ENCODE peak calls at places on chromosomes 5 and 9, in nine cellular contexts. One of them, this sample, is unnamed.

GRCh38 chr5:177473461-177473991 is at the start of gene DBN1:
- DNase-seq in substantia nigra: peak
- DNase-seq in NCI-H446 treated with DMSO at 0.1 percent for 48 hours: peak
- DNase-seq in GM23248: peak
- DNase-seq in Daoy: peak
- DNase-seq in T-helper 22 cell: no peak
- DNase-seq in endothelial cell: peak
- DNase-seq in HepG2: no peak
- DNase-seq in ACHN: peak
- DNase-seq in this sample: peak

GRCh38 chr5:96079075-96079474 is 117.4 kb upstream of the ELL2 start:
- DNase-seq in substantia nigra: no peak
- DNase-seq in NCI-H446 treated with DMSO at 0.1 percent for 48 hours: no peak
- DNase-seq in GM23248: peak
- DNase-seq in Daoy: peak
- DNase-seq in T-helper 22 cell: no peak
- DNase-seq in endothelial cell: no peak
- DNase-seq in HepG2: peak
- DNase-seq in ACHN: peak
- DNase-seq in this sample: no peak

GRCh38 chr5:2776338-2777302 is 25.1 kb upstream of the IRX2 start:
- DNase-seq in substantia nigra: no peak
- DNase-seq in NCI-H446 treated with DMSO at 0.1 percent for 48 hours: no peak
- DNase-seq in GM23248: no peak
- DNase-seq in Daoy: no peak
- DNase-seq in T-helper 22 cell: no peak
- DNase-seq in endothelial cell: no peak
- DNase-seq in HepG2: no peak
- DNase-seq in ACHN: no peak
- DNase-seq in this sample: no peak

GRCh38 chr9:127931092-127931881 is 710 bp upstream of the PIP5KL1 start:
- DNase-seq in substantia nigra: no peak
- DNase-seq in NCI-H446 treated with DMSO at 0.1 percent for 48 hours: no peak
- DNase-seq in GM23248: peak
- DNase-seq in Daoy: peak
- DNase-seq in T-helper 22 cell: no peak
- DNase-seq in endothelial cell: no peak
- DNase-seq in HepG2: peak
- DNase-seq in ACHN: peak
- DNase-seq in this sample: peak

GRCh38 chr5:98110270-98110669 is 663.2 kb upstream of the RGMB start:
- DNase-seq in substantia nigra: no peak
- DNase-seq in NCI-H446 treated with DMSO at 0.1 percent for 48 hours: no peak
- DNase-seq in GM23248: peak
- DNase-seq in Daoy: peak
- DNase-seq in T-helper 22 cell: no peak
- DNase-seq in endothelial cell: no peak
- DNase-seq in HepG2: no peak
- DNase-seq in ACHN: no peak
- DNase-seq in this sample: no peak

GRCh38 chr5:139654875-139655491 is 6.8 kb downstream of the CXXC5 start:
- DNase-seq in substantia nigra: no peak
- DNase-seq in NCI-H446 treated with DMSO at 0.1 percent for 48 hours: no peak
- DNase-seq in GM23248: no peak
- DNase-seq in Daoy: peak
- DNase-seq in T-helper 22 cell: no peak
- DNase-seq in endothelial cell: no peak
- DNase-seq in HepG2: no peak
- DNase-seq in ACHN: no peak
- DNase-seq in this sample: no peak

GRCh38 chr9:86795861-86796497 is 151.3 kb downstream of the GAS1 start:
- DNase-seq in substantia nigra: no peak
- DNase-seq in NCI-H446 treated with DMSO at 0.1 percent for 48 hours: no peak
- DNase-seq in GM23248: peak
- DNase-seq in Daoy: peak
- DNase-seq in T-helper 22 cell: no peak
- DNase-seq in endothelial cell: peak
- DNase-seq in HepG2: no peak
- DNase-seq in ACHN: no peak
- DNase-seq in this sample: no peak

GRCh38 chr9:132474253-132474652 is 64.2 kb downstream of the CFAP77 start:
- DNase-seq in substantia nigra: no peak
- DNase-seq in NCI-H446 treated with DMSO at 0.1 percent for 48 hours: no peak
- DNase-seq in GM23248: no peak
- DNase-seq in Daoy: no peak
- DNase-seq in T-helper 22 cell: no peak
- DNase-seq in endothelial cell: no peak
- DNase-seq in HepG2: peak
- DNase-seq in ACHN: no peak
- DNase-seq in this sample: no peak

GRCh38 chr5:15722305-15722704 is 222.3 kb downstream of the FBXL7 start:
- DNase-seq in substantia nigra: no peak
- DNase-seq in NCI-H446 treated with DMSO at 0.1 percent for 48 hours: no peak
- DNase-seq in GM23248: no peak
- DNase-seq in Daoy: no peak
- DNase-seq in T-helper 22 cell: no peak
- DNase-seq in endothelial cell: no peak
- DNase-seq in HepG2: no peak
- DNase-seq in ACHN: no peak
- DNase-seq in this sample: no peak

GRCh38 chr5:174581483-174581882 is 142.9 kb upstream of the MSX2 start:
- DNase-seq in substantia nigra: peak
- DNase-seq in NCI-H446 treated with DMSO at 0.1 percent for 48 hours: no peak
- DNase-seq in GM23248: peak
- DNase-seq in Daoy: peak
- DNase-seq in T-helper 22 cell: no peak
- DNase-seq in endothelial cell: peak
- DNase-seq in HepG2: peak
- DNase-seq in ACHN: peak
- DNase-seq in this sample: no peak

GRCh38 chr9:130962418-130963316 is 23.6 kb upstream of the FIBCD1 start:
- DNase-seq in substantia nigra: no peak
- DNase-seq in NCI-H446 treated with DMSO at 0.1 percent for 48 hours: peak
- DNase-seq in GM23248: peak
- DNase-seq in Daoy: peak
- DNase-seq in T-helper 22 cell: no peak
- DNase-seq in endothelial cell: no peak
- DNase-seq in HepG2: no peak
- DNase-seq in ACHN: peak
- DNase-seq in this sample: no peak

GRCh38 chr9:133489253-133490190 is 10.6 kb upstream of the SLC2A6 start:
- DNase-seq in substantia nigra: no peak
- DNase-seq in NCI-H446 treated with DMSO at 0.1 percent for 48 hours: no peak
- DNase-seq in GM23248: no peak
- DNase-seq in Daoy: peak
- DNase-seq in T-helper 22 cell: no peak
- DNase-seq in endothelial cell: no peak
- DNase-seq in HepG2: no peak
- DNase-seq in ACHN: no peak
- DNase-seq in this sample: no peak

GRCh38 chr5:167766957-167767356 is 524.5 kb upstream of the WWC1 start:
- DNase-seq in substantia nigra: no peak
- DNase-seq in NCI-H446 treated with DMSO at 0.1 percent for 48 hours: no peak
- DNase-seq in GM23248: no peak
- DNase-seq in Daoy: no peak
- DNase-seq in T-helper 22 cell: no peak
- DNase-seq in endothelial cell: no peak
- DNase-seq in HepG2: no peak
- DNase-seq in ACHN: no peak
- DNase-seq in this sample: no peak

GRCh38 chr5:41427505-41427904 is 82.9 kb downstream of the PLCXD3 start:
- DNase-seq in substantia nigra: no peak
- DNase-seq in NCI-H446 treated with DMSO at 0.1 percent for 48 hours: no peak
- DNase-seq in GM23248: no peak
- DNase-seq in Daoy: no peak
- DNase-seq in T-helper 22 cell: no peak
- DNase-seq in endothelial cell: no peak
- DNase-seq in HepG2: no peak
- DNase-seq in ACHN: no peak
- DNase-seq in this sample: no peak

GRCh38 chr5:180284161-180284560 is 7.7 kb downstream of the MAPK9 start:
- DNase-seq in substantia nigra: peak
- DNase-seq in NCI-H446 treated with DMSO at 0.1 percent for 48 hours: no peak
- DNase-seq in GM23248: no peak
- DNase-seq in Daoy: no peak
- DNase-seq in T-helper 22 cell: no peak
- DNase-seq in endothelial cell: no peak
- DNase-seq in HepG2: no peak
- DNase-seq in ACHN: no peak
- DNase-seq in this sample: no peak

GRCh38 chr9:100674419-100675122 is 96.7 kb downstream of the CAVIN4 start:
- DNase-seq in substantia nigra: no peak
- DNase-seq in NCI-H446 treated with DMSO at 0.1 percent for 48 hours: peak
- DNase-seq in GM23248: peak
- DNase-seq in Daoy: no peak
- DNase-seq in T-helper 22 cell: no peak
- DNase-seq in endothelial cell: no peak
- DNase-seq in HepG2: no peak
- DNase-seq in ACHN: no peak
- DNase-seq in this sample: no peak

GRCh38 chr9:95595780-95596179 is 79.0 kb upstream of the PTCH1 start:
- DNase-seq in substantia nigra: no peak
- DNase-seq in NCI-H446 treated with DMSO at 0.1 percent for 48 hours: no peak
- DNase-seq in GM23248: no peak
- DNase-seq in Daoy: no peak
- DNase-seq in T-helper 22 cell: no peak
- DNase-seq in endothelial cell: no peak
- DNase-seq in HepG2: no peak
- DNase-seq in ACHN: no peak
- DNase-seq in this sample: no peak

GRCh38 chr9:91376239-91376638 is 14.5 kb upstream of the AUH start:
- DNase-seq in substantia nigra: no peak
- DNase-seq in NCI-H446 treated with DMSO at 0.1 percent for 48 hours: no peak
- DNase-seq in GM23248: no peak
- DNase-seq in Daoy: no peak
- DNase-seq in T-helper 22 cell: no peak
- DNase-seq in endothelial cell: no peak
- DNase-seq in HepG2: no peak
- DNase-seq in ACHN: no peak
- DNase-seq in this sample: no peak

GRCh38 chr5:44536650-44537260 is 147.5 kb upstream of the FGF10 start:
- DNase-seq in substantia nigra: no peak
- DNase-seq in NCI-H446 treated with DMSO at 0.1 percent for 48 hours: peak
- DNase-seq in GM23248: peak
- DNase-seq in Daoy: no peak
- DNase-seq in T-helper 22 cell: no peak
- DNase-seq in endothelial cell: peak
- DNase-seq in HepG2: peak
- DNase-seq in ACHN: peak
- DNase-seq in this sample: no peak

GRCh38 chr5:67435007-67435406 is 238.4 kb upstream of the CD180 start:
- DNase-seq in substantia nigra: no peak
- DNase-seq in NCI-H446 treated with DMSO at 0.1 percent for 48 hours: no peak
- DNase-seq in GM23248: no peak
- DNase-seq in Daoy: no peak
- DNase-seq in T-helper 22 cell: no peak
- DNase-seq in endothelial cell: no peak
- DNase-seq in HepG2: no peak
- DNase-seq in ACHN: no peak
- DNase-seq in this sample: no peak

GRCh38 chr5:65142007-65142406 is 339.7 kb downstream of the ADAMTS6 start:
- DNase-seq in substantia nigra: no peak
- DNase-seq in NCI-H446 treated with DMSO at 0.1 percent for 48 hours: no peak
- DNase-seq in GM23248: no peak
- DNase-seq in Daoy: no peak
- DNase-seq in T-helper 22 cell: no peak
- DNase-seq in endothelial cell: no peak
- DNase-seq in HepG2: no peak
- DNase-seq in ACHN: no peak
- DNase-seq in this sample: no peak

GRCh38 chr9:109010676-109011655 is 2.3 kb downstream of the CTNNAL1 start:
- DNase-seq in substantia nigra: no peak
- DNase-seq in NCI-H446 treated with DMSO at 0.1 percent for 48 hours: no peak
- DNase-seq in GM23248: peak
- DNase-seq in Daoy: peak
- DNase-seq in T-helper 22 cell: peak
- DNase-seq in endothelial cell: no peak
- DNase-seq in HepG2: peak
- DNase-seq in ACHN: peak
- DNase-seq in this sample: no peak

GRCh38 chr5:130871346-130872086 is 293.5 kb downstream of the HINT1 start:
- DNase-seq in substantia nigra: no peak
- DNase-seq in NCI-H446 treated with DMSO at 0.1 percent for 48 hours: no peak
- DNase-seq in GM23248: peak
- DNase-seq in Daoy: no peak
- DNase-seq in T-helper 22 cell: no peak
- DNase-seq in endothelial cell: no peak
- DNase-seq in HepG2: peak
- DNase-seq in ACHN: peak
- DNase-seq in this sample: no peak

GRCh38 chr9:95516736-95517558 is at the start of gene PTCH1:
- DNase-seq in substantia nigra: peak
- DNase-seq in NCI-H446 treated with DMSO at 0.1 percent for 48 hours: no peak
- DNase-seq in GM23248: peak
- DNase-seq in Daoy: peak
- DNase-seq in T-helper 22 cell: no peak
- DNase-seq in endothelial cell: peak
- DNase-seq in HepG2: no peak
- DNase-seq in ACHN: peak
- DNase-seq in this sample: no peak

GRCh38 chr9:135889564-135890189 is 17.7 kb downstream of the CAMSAP1 start:
- DNase-seq in substantia nigra: no peak
- DNase-seq in NCI-H446 treated with DMSO at 0.1 percent for 48 hours: no peak
- DNase-seq in GM23248: no peak
- DNase-seq in Daoy: no peak
- DNase-seq in T-helper 22 cell: no peak
- DNase-seq in endothelial cell: no peak
- DNase-seq in HepG2: no peak
- DNase-seq in ACHN: no peak
- DNase-seq in this sample: no peak

GRCh38 chr5:173624276-173624675 is 7.8 kb upstream of the BOD1 start:
- DNase-seq in substantia nigra: no peak
- DNase-seq in NCI-H446 treated with DMSO at 0.1 percent for 48 hours: no peak
- DNase-seq in GM23248: peak
- DNase-seq in Daoy: no peak
- DNase-seq in T-helper 22 cell: no peak
- DNase-seq in endothelial cell: no peak
- DNase-seq in HepG2: no peak
- DNase-seq in ACHN: no peak
- DNase-seq in this sample: no peak

GRCh38 chr5:172436874-172437369 is 17.4 kb downstream of the SH3PXD2B start:
- DNase-seq in substantia nigra: no peak
- DNase-seq in NCI-H446 treated with DMSO at 0.1 percent for 48 hours: peak
- DNase-seq in GM23248: no peak
- DNase-seq in Daoy: no peak
- DNase-seq in T-helper 22 cell: no peak
- DNase-seq in endothelial cell: no peak
- DNase-seq in HepG2: no peak
- DNase-seq in ACHN: no peak
- DNase-seq in this sample: no peak

GRCh38 chr5:151040211-151040747 is 19.9 kb downstream of the GPX3 start:
- DNase-seq in substantia nigra: no peak
- DNase-seq in NCI-H446 treated with DMSO at 0.1 percent for 48 hours: no peak
- DNase-seq in GM23248: peak
- DNase-seq in Daoy: peak
- DNase-seq in T-helper 22 cell: no peak
- DNase-seq in endothelial cell: no peak
- DNase-seq in HepG2: peak
- DNase-seq in ACHN: no peak
- DNase-seq in this sample: no peak

GRCh38 chr5:74433255-74434123 is 207.0 kb downstream of the ENC1 start:
- DNase-seq in substantia nigra: no peak
- DNase-seq in NCI-H446 treated with DMSO at 0.1 percent for 48 hours: no peak
- DNase-seq in GM23248: peak
- DNase-seq in Daoy: peak
- DNase-seq in T-helper 22 cell: no peak
- DNase-seq in endothelial cell: peak
- DNase-seq in HepG2: no peak
- DNase-seq in ACHN: no peak
- DNase-seq in this sample: no peak

GRCh38 chr5:150438873-150439546 is 10.5 kb downstream of the RPS14 start:
- DNase-seq in substantia nigra: no peak
- DNase-seq in NCI-H446 treated with DMSO at 0.1 percent for 48 hours: no peak
- DNase-seq in GM23248: peak
- DNase-seq in Daoy: peak
- DNase-seq in T-helper 22 cell: no peak
- DNase-seq in endothelial cell: peak
- DNase-seq in HepG2: peak
- DNase-seq in ACHN: peak
- DNase-seq in this sample: no peak

GRCh38 chr9:37617837-37618236 is 25.4 kb upstream of the TOMM5 start:
- DNase-seq in substantia nigra: no peak
- DNase-seq in NCI-H446 treated with DMSO at 0.1 percent for 48 hours: no peak
- DNase-seq in GM23248: peak
- DNase-seq in Daoy: peak
- DNase-seq in T-helper 22 cell: no peak
- DNase-seq in endothelial cell: no peak
- DNase-seq in HepG2: no peak
- DNase-seq in ACHN: no peak
- DNase-seq in this sample: no peak